ENCODE peak calls at places on chromosomes 5 and 9, in seven cellular contexts. G, B, E, L, D, T and Y are unnamed samples.

GRCh38 chr9:37511006-37511714 is 25.4 kb downstream of the POLR1E start:
- DNase-seq in L (peak), G (peak), T (peak), D (no peak), E (no peak), B (no peak), Y (no peak)

GRCh38 chr9:89178162-89179120 is at the start of gene SHC3:
- DNase-seq in G (peak), T (peak), D (no peak), B (peak), E (peak), L (peak), Y (peak)

GRCh38 chr9:120475341-120475740 is 104.6 kb downstream of the CDK5RAP2 start:
- DNase-seq in G (no peak), L (no peak), E (no peak), B (no peak), T (no peak), D (no peak), Y (peak)

GRCh38 chr5:159732220-159732619 is 184.1 kb upstream of the ADRA1B start:
- DNase-seq in T (no peak), D (no peak), B (no peak), L (no peak), G (no peak), E (peak), Y (no peak)

GRCh38 chr9:128893354-128893753 is 11.4 kb downstream of the LRRC8A start:
- DNase-seq in D (no peak), L (no peak), B (no peak), E (no peak), T (no peak), G (no peak), Y (no peak)

GRCh38 chr5:143001764-143002351 is 231.7 kb downstream of the ARHGAP26 start:
- DNase-seq in G (no peak), B (no peak), D (no peak), E (peak), T (peak), L (no peak), Y (peak)

GRCh38 chr5:6827815-6828214 is 114.6 kb downstream of the TENT4A start:
- DNase-seq in G (no peak), E (no peak), D (no peak), B (no peak), L (no peak), T (peak), Y (no peak)

GRCh38 chr5:155082401-155082800 is 68.8 kb downstream of the KIF4B start:
- DNase-seq in E (peak), T (peak), B (no peak), L (no peak), D (no peak), G (no peak), Y (peak)

GRCh38 chr9:126517751-126518261 is 95.9 kb upstream of the LMX1B start:
- DNase-seq in B (no peak), G (no peak), E (no peak), D (no peak), L (no peak), T (peak), Y (no peak)

GRCh38 chr9:109320734-109321448 is at the start of gene EPB41L4B:
- DNase-seq in E (peak), G (peak), L (peak), T (peak), D (peak), B (peak), Y (peak)

GRCh38 chr5:164188733-164189148 is 683.3 kb downstream of the MAT2B start:
- DNase-seq in D (no peak), L (no peak), B (peak), T (peak), E (no peak), G (no peak), Y (no peak)

GRCh38 chr5:151158287-151158661 is 695 bp upstream of the ANXA6 start:
- DNase-seq in G (peak), T (peak), D (no peak), L (peak), E (no peak), B (no peak), Y (no peak)

GRCh38 chr9:76610009-76610352 is 151.0 kb downstream of the GCNT1 start:
- DNase-seq in L (no peak), D (no peak), G (no peak), E (peak), B (no peak), T (no peak), Y (peak)

GRCh38 chr5:140348104-140348503 is 1.7 kb upstream of the HBEGF start:
- DNase-seq in T (no peak), G (no peak), L (no peak), E (no peak), B (no peak), D (no peak), Y (no peak)

GRCh38 chr9:112194969-112195431 is 19.9 kb upstream of the SUSD1 start:
- DNase-seq in D (no peak), T (no peak), E (no peak), L (no peak), G (no peak), B (no peak), Y (peak)

GRCh38 chr5:78638423-78638822 is 10.1 kb downstream of the LHFPL2 start:
- DNase-seq in E (peak), D (no peak), T (peak), G (no peak), B (peak), L (no peak), Y (peak)

GRCh38 chr5:127001621-127002296 is 28.6 kb downstream of the MARCHF3 start:
- DNase-seq in T (peak), D (peak), G (no peak), E (peak), B (no peak), L (no peak), Y (peak)

GRCh38 chr9:15468113-15468512 is 42.7 kb downstream of the PSIP1 start:
- DNase-seq in D (no peak), T (no peak), B (no peak), G (no peak), E (peak), L (no peak), Y (peak)

GRCh38 chr5:119288364-119289047 is 67.3 kb upstream of the TNFAIP8 start:
- DNase-seq in T (no peak), E (no peak), D (peak), B (no peak), L (no peak), G (no peak), Y (peak)

GRCh38 chr5:67353500-67353931 is 156.9 kb upstream of the CD180 start:
- DNase-seq in L (no peak), D (no peak), G (no peak), B (no peak), E (peak), T (no peak), Y (no peak)

GRCh38 chr9:101601904-101602765 is 7.4 kb upstream of the PPP3R2 start:
- DNase-seq in B (peak), L (peak), G (no peak), E (peak), D (no peak), T (peak), Y (peak)

GRCh38 chr5:149367249-149367971 is 9.6 kb downstream of the PCYOX1L start:
- DNase-seq in B (peak), T (peak), G (peak), E (peak), L (peak), D (peak), Y (peak)

GRCh38 chr9:137612741-137613142 is 6.1 kb upstream of the EHMT1 start:
- DNase-seq in G (no peak), B (no peak), L (no peak), T (no peak), D (no peak), E (no peak), Y (no peak)

GRCh38 chr9:132824151-132824550 is 53.9 kb downstream of the AK8 start:
- DNase-seq in L (no peak), B (no peak), E (no peak), G (no peak), T (no peak), D (no peak), Y (no peak)

GRCh38 chr9:35771943-35772342 is 17.9 kb upstream of the MSMP start:
- DNase-seq in L (no peak), D (no peak), T (no peak), B (no peak), G (no peak), E (no peak), Y (no peak)

GRCh38 chr9:130537346-130538050 is 41.9 kb upstream of the FUBP3 start:
- DNase-seq in T (no peak), E (no peak), L (no peak), G (no peak), D (no peak), B (no peak), Y (no peak)

GRCh38 chr5:113384787-113385186 is 50.0 kb downstream of the TSSK1B start:
- DNase-seq in B (no peak), E (no peak), G (no peak), L (no peak), D (no peak), T (no peak), Y (no peak)

GRCh38 chr9:2570615-2571479 is 50.7 kb upstream of the VLDLR start:
- DNase-seq in E (peak), D (peak), T (peak), B (no peak), G (no peak), L (no peak), Y (peak)

GRCh38 chr9:88808019-88808656 is 183.1 kb upstream of the S1PR3 start:
- DNase-seq in L (no peak), B (no peak), G (no peak), E (no peak), D (no peak), T (no peak), Y (no peak)

GRCh38 chr9:126491256-126491879 is 122.4 kb upstream of the LMX1B start:
- DNase-seq in D (peak), T (peak), G (no peak), B (peak), L (no peak), E (peak), Y (peak)

GRCh38 chr9:130343445-130343918 is 77.9 kb downstream of the HMCN2 start:
- DNase-seq in D (no peak), B (peak), E (no peak), L (peak), G (peak), T (peak), Y (no peak)

GRCh38 chr9:114413909-114414308 is 26.1 kb upstream of the AKNA start:
- DNase-seq in L (no peak), G (no peak), D (no peak), E (peak), T (no peak), B (no peak), Y (peak)

GRCh38 chr9:33229359-33230120 is 10.4 kb upstream of the SPINK4 start:
- DNase-seq in B (no peak), T (peak), L (peak), G (no peak), D (peak), E (no peak), Y (no peak)

GRCh38 chr5:35487255-35488035 is 130.2 kb upstream of the SPEF2 start:
- DNase-seq in E (peak), L (no peak), G (no peak), B (no peak), T (no peak), D (no peak), Y (peak)

GRCh38 chr5:116738270-116738947 is 163.8 kb upstream of the SEMA6A start:
- DNase-seq in D (no peak), T (no peak), B (no peak), E (no peak), L (peak), G (no peak), Y (no peak)

GRCh38 chr9:89007568-89007967 is 16.3 kb downstream of the S1PR3 start:
- DNase-seq in L (no peak), T (no peak), D (no peak), E (no peak), B (no peak), G (peak), Y (no peak)

GRCh38 chr9:80552931-80553330 is 981.2 kb downstream of the TLE4 start:
- DNase-seq in T (peak), E (peak), L (no peak), B (no peak), G (no peak), D (no peak), Y (peak)

GRCh38 chr5:147403659-147404640 is 105.9 kb downstream of the DPYSL3 start:
- DNase-seq in D (peak), E (peak), T (no peak), L (no peak), B (no peak), G (no peak), Y (peak)

GRCh38 chr9:18759836-18760235 is 273.2 kb downstream of the SAXO1 start:
- DNase-seq in E (no peak), B (no peak), T (no peak), D (no peak), L (no peak), G (no peak), Y (no peak)

GRCh38 chr5:136408996-136409395 is 43.7 kb upstream of the TRPC7 start:
- DNase-seq in D (no peak), B (no peak), G (no peak), E (peak), T (no peak), L (no peak), Y (no peak)
- H3K27ac ChIP-seq in D (no peak), B (no peak), G (no peak), E (no peak), T (no peak), L (no peak), Y (no peak)

GRCh38 chr9:81976351-81976750 is 12.2 kb upstream of the SPATA31D1 start:
- DNase-seq in E (no peak), G (no peak), D (no peak), L (peak), T (peak), B (no peak), Y (no peak)
- H2AK5ac ChIP-seq in E (no peak), G (no peak), D (no peak), L (no peak), T (no peak), B (no peak), Y (no peak)

DNA sequence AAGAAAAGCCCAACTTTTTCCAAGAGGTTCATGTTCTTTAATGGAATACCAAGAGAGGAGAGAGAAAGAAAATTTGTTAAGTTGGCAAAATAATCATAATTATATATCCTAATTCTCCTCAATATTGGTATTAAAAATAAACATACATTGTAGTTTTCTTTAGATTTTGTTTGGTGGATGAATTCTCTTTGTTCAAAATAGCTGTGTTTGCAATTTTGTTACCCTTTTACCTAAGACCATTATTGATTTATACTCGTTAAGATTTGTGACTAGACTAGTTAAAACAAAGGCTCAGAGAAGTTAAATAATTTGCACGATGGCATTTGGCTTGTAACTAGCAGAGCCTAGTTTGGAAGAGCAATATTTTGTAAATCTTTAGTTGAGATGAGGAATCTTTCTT is 9.7 kb downstream of the LRRC19 start:
- DNase-seq in B (no peak), T (no peak), G (no peak), E (no peak), L (no peak), D (no peak), Y (no peak)
- H3K18ac ChIP-seq in B (no peak), T (no peak), G (no peak), E (no peak), L (no peak), D (no peak), Y (no peak)

DNA sequence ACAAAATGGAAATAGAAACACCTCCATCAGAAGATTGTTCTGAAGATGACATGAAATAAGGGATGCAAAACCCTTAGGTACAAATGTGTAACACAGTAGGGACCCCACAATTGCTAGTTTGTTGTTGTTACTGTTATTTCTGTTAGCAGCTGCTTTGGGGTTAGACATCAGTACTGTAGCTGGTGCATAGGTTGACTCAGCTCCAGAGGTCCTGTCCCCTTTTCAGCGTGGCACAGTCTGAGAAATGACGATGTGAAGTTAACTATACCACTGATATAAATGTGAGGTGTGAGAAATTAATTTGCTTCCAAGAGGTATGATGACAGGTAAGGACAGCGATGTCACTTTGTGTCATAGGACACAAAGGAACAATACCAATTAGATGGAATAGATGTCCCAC is 384.6 kb upstream of the KLF4 start:
- DNase-seq in T (no peak), B (no peak), E (no peak), D (no peak), L (no peak), G (no peak), Y (no peak)
- H3K27ac ChIP-seq in T (no peak), B (no peak), E (no peak), D (no peak), L (no peak), G (no peak), Y (no peak)

GRCh38 chr9:94767331-94768099 is 41.0 kb downstream of the AOPEP start:
- DNase-seq in B (no peak), E (peak), T (no peak), G (no peak), D (no peak), L (no peak), Y (peak)
- H2AK5ac ChIP-seq in B (no peak), E (no peak), T (no peak), G (no peak), D (no peak), L (no peak), Y (no peak)

GRCh38 chr5:112356178-112356956 is 62.7 kb downstream of the EPB41L4A start:
- DNase-seq in B (no peak), L (no peak), G (no peak), D (no peak), T (no peak), E (no peak), Y (no peak)

GRCh38 chr5:112350626-112351025 is 68.5 kb downstream of the EPB41L4A start:
- DNase-seq in B (no peak), L (no peak), T (no peak), G (no peak), E (peak), D (no peak), Y (no peak)

GRCh38 chr5:112355058-112355685 is 63.9 kb downstream of the EPB41L4A start:
- DNase-seq in E (no peak), G (no peak), D (no peak), T (no peak), B (no peak), L (no peak), Y (no peak)

GRCh38 chr5:112351225-112351624 is 67.9 kb downstream of the EPB41L4A start:
- DNase-seq in E (no peak), D (no peak), L (no peak), T (no peak), B (no peak), G (no peak), Y (no peak)

DNA sequence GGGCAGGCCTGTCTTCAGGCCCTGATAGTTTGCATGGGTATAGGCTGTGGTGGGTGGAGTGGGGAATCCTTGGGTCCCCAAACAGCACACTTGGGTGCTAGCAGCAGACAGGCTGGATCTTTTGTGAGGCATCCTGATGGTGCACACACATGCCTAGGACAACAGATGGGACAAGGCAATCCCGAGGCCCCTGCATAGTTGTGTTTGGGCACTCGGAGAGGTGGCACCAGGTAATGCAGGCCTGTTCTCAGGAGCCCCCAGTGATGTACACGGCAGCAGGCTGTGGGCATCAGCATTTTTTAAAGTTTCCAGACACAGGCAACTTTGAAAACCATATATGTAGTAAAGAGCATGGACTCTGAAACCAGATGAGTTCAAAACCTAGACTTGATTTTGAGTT is 65.4 kb downstream of the EPB41L4A start:
- DNase-seq in E (no peak), D (no peak), G (no peak), T (no peak), L (no peak), B (no peak), Y (no peak)
- H3K18ac ChIP-seq in E (no peak), D (no peak), G (no peak), T (no peak), L (no peak), B (no peak), Y (no peak)

GRCh38 chr9:121819511-121820231 is 168.2 kb downstream of the DAB2IP start:
- DNase-seq in D (no peak), B (peak), T (peak), E (peak), G (no peak), L (peak), Y (peak)
- H3K27ac ChIP-seq in D (no peak), B (peak), T (no peak), E (no peak), G (no peak), L (no peak), Y (no peak)

GRCh38 chr5:108101816-108102215 is 280.1 kb downstream of the FBXL17 start:
- DNase-seq in E (no peak), B (no peak), T (no peak), G (no peak), D (no peak), L (no peak), Y (no peak)
- H2AK5ac ChIP-seq in E (no peak), B (no peak), T (no peak), G (no peak), D (no peak), L (no peak), Y (no peak)